ENCODE peak calls at places on chromosome 22, in ten cellular contexts. One of them, this sample, is unnamed. For H3K4me1, the result is how much of the 10 kb centered on the place peaks cover.

GRCh38 chr22:41910599-41911291 is 4.1 kb downstream of the SHISA8 start:
- DNase-seq in Peyer's patch: no peak
- DNase-seq in heart left ventricle: no peak
- DNase-seq in IMR-90: no peak
- DNase-seq in tibial nerve: no peak
- DNase-seq in stomach: peak
- DNase-seq in HCT116: no peak
- DNase-seq in adrenal gland: peak
- DNase-seq in A549: no peak
- DNase-seq in spleen: no peak
- DNase-seq in this sample: peak

GRCh38 chr22:32050678-32051515 is 7.8 kb downstream of the SLC5A1 start:
- DNase-seq in stomach: peak
- DNase-seq in adrenal gland: peak
- DNase-seq in HCT116: peak
- DNase-seq in tibial nerve: peak
- DNase-seq in Peyer's patch: peak
- DNase-seq in spleen: no peak
- DNase-seq in IMR-90: peak
- DNase-seq in heart left ventricle: peak
- DNase-seq in A549: peak
- DNase-seq in this sample: peak

GRCh38 chr22:40123387-40123786 is 54.3 kb upstream of the TNRC6B start:
- DNase-seq in HCT116: no peak
- DNase-seq in IMR-90: no peak
- DNase-seq in heart left ventricle: peak
- DNase-seq in A549: no peak
- DNase-seq in spleen: no peak
- DNase-seq in Peyer's patch: no peak
- DNase-seq in stomach: no peak
- DNase-seq in adrenal gland: no peak
- DNase-seq in tibial nerve: no peak
- DNase-seq in this sample: no peak

GRCh38 chr22:26642465-26643367 is 14.7 kb upstream of the MIAT start:
- DNase-seq in adrenal gland: peak
- DNase-seq in tibial nerve: no peak
- DNase-seq in stomach: peak
- DNase-seq in heart left ventricle: peak
- DNase-seq in A549: no peak
- DNase-seq in spleen: peak
- DNase-seq in IMR-90: no peak
- DNase-seq in HCT116: no peak
- DNase-seq in Peyer's patch: peak
- DNase-seq in this sample: no peak

GRCh38 chr22:21642584-21643448 is 714 bp downstream of the SDF2L1 start:
- DNase-seq in Peyer's patch: peak
- DNase-seq in A549: peak
- DNase-seq in heart left ventricle: peak
- DNase-seq in spleen: peak
- DNase-seq in stomach: peak
- DNase-seq in tibial nerve: no peak
- DNase-seq in HCT116: no peak
- DNase-seq in IMR-90: peak
- DNase-seq in adrenal gland: peak
- DNase-seq in this sample: peak

GRCh38 chr22:43828711-43829447 is 16.8 kb upstream of the EFCAB6 start:
- DNase-seq in IMR-90: peak
- DNase-seq in A549: no peak
- DNase-seq in Peyer's patch: peak
- DNase-seq in tibial nerve: peak
- DNase-seq in stomach: no peak
- DNase-seq in heart left ventricle: peak
- DNase-seq in HCT116: no peak
- DNase-seq in spleen: peak
- DNase-seq in adrenal gland: no peak
- DNase-seq in this sample: no peak

GRCh38 chr22:48931452-48931851 is 896.2 kb downstream of the BRD1 start:
- DNase-seq in stomach: no peak
- DNase-seq in IMR-90: no peak
- DNase-seq in Peyer's patch: no peak
- DNase-seq in HCT116: no peak
- DNase-seq in adrenal gland: no peak
- DNase-seq in heart left ventricle: no peak
- DNase-seq in A549: no peak
- DNase-seq in spleen: no peak
- DNase-seq in tibial nerve: no peak
- DNase-seq in this sample: no peak

GRCh38 chr22:49084203-49084602 is 743.5 kb downstream of the BRD1 start:
- DNase-seq in spleen: peak
- DNase-seq in tibial nerve: no peak
- DNase-seq in adrenal gland: no peak
- DNase-seq in HCT116: peak
- DNase-seq in Peyer's patch: no peak
- DNase-seq in stomach: no peak
- DNase-seq in A549: no peak
- DNase-seq in heart left ventricle: no peak
- DNase-seq in IMR-90: no peak
- DNase-seq in this sample: no peak

GRCh38 chr22:46289244-46289891 is 7.3 kb upstream of the GTSE1 start:
- DNase-seq in spleen: peak
- DNase-seq in heart left ventricle: no peak
- DNase-seq in Peyer's patch: no peak
- DNase-seq in A549: no peak
- DNase-seq in stomach: no peak
- DNase-seq in HCT116: no peak
- DNase-seq in tibial nerve: no peak
- DNase-seq in adrenal gland: no peak
- DNase-seq in IMR-90: no peak
- DNase-seq in this sample: no peak

GRCh38 chr22:50445071-50445879 is 29.6 kb downstream of the SBF1 start:
- DNase-seq in tibial nerve: no peak
- DNase-seq in stomach: peak
- DNase-seq in HCT116: no peak
- DNase-seq in adrenal gland: no peak
- DNase-seq in Peyer's patch: no peak
- DNase-seq in spleen: no peak
- DNase-seq in heart left ventricle: peak
- DNase-seq in A549: no peak
- DNase-seq in IMR-90: no peak
- DNase-seq in this sample: no peak

GRCh38 chr22:38230108-38230825 is 28.5 kb downstream of the MAFF start:
- DNase-seq in HCT116: no peak
- DNase-seq in tibial nerve: no peak
- DNase-seq in Peyer's patch: peak
- DNase-seq in adrenal gland: peak
- DNase-seq in heart left ventricle: peak
- DNase-seq in stomach: peak
- DNase-seq in IMR-90: no peak
- DNase-seq in A549: no peak
- DNase-seq in spleen: no peak
- DNase-seq in this sample: peak

GRCh38 chr22:34973016-34973415 is 92.9 kb upstream of the ISX start:
- DNase-seq in spleen: no peak
- DNase-seq in heart left ventricle: no peak
- DNase-seq in A549: no peak
- DNase-seq in tibial nerve: no peak
- DNase-seq in Peyer's patch: no peak
- DNase-seq in HCT116: no peak
- DNase-seq in adrenal gland: no peak
- DNase-seq in IMR-90: no peak
- DNase-seq in stomach: no peak
- DNase-seq in this sample: no peak

GRCh38 chr22:34971456-34971855 is 94.5 kb upstream of the ISX start:
- DNase-seq in HCT116: no peak
- DNase-seq in tibial nerve: no peak
- DNase-seq in A549: no peak
- DNase-seq in adrenal gland: no peak
- DNase-seq in heart left ventricle: no peak
- DNase-seq in IMR-90: no peak
- DNase-seq in spleen: no peak
- DNase-seq in Peyer's patch: no peak
- DNase-seq in stomach: no peak
- DNase-seq in this sample: no peak

GRCh38 chr22:34975721-34976120 is 90.2 kb upstream of the ISX start:
- DNase-seq in stomach: no peak
- DNase-seq in spleen: no peak
- DNase-seq in heart left ventricle: no peak
- DNase-seq in adrenal gland: no peak
- DNase-seq in IMR-90: no peak
- DNase-seq in Peyer's patch: no peak
- DNase-seq in tibial nerve: no peak
- DNase-seq in HCT116: no peak
- DNase-seq in A549: no peak
- DNase-seq in this sample: no peak

GRCh38 chr22:34972498-34972897 is 93.5 kb upstream of the ISX start:
- DNase-seq in stomach: no peak
- DNase-seq in adrenal gland: no peak
- DNase-seq in heart left ventricle: no peak
- DNase-seq in IMR-90: no peak
- DNase-seq in Peyer's patch: no peak
- DNase-seq in A549: no peak
- DNase-seq in tibial nerve: no peak
- DNase-seq in spleen: no peak
- DNase-seq in HCT116: no peak
- DNase-seq in this sample: no peak

DNA sequence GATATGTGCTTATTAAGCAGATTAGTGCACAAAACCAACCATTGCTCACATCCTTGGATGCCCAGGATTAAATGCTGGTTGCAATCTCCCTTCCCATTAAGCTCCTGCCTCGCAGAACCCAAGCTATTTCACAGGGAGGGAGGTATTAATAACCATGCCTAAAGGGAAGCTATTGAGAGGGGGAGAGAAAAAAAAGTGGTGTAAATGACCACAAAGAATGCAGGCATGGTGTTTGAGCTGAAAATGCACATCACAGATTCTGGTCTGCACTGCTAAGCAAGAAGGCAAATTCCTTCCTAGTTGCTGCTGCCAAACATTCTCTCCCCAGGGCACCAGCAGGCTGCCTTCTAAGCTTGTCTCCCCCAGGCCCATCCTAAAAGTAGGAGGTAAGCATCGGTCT is 92.0 kb upstream of the ISX start:
- DNase-seq in stomach: no peak
- DNase-seq in tibial nerve: no peak
- DNase-seq in spleen: no peak
- DNase-seq in Peyer's patch: no peak
- DNase-seq in A549: no peak
- DNase-seq in IMR-90: no peak
- DNase-seq in HCT116: no peak
- DNase-seq in heart left ventricle: no peak
- DNase-seq in adrenal gland: no peak
- DNase-seq in this sample: no peak
- TF ChIP-seq POLR2A in stomach: no peak
- TF ChIP-seq POLR2A in tibial nerve: no peak
- TF ChIP-seq POLR2A in spleen: no peak
- TF ChIP-seq POLR2A in Peyer's patch: no peak
- TF ChIP-seq POLR2A in A549: no peak
- TF ChIP-seq POLR2A in IMR-90: no peak
- TF ChIP-seq POLR2A in HCT116: no peak
- TF ChIP-seq POLR2A in heart left ventricle: no peak
- TF ChIP-seq POLR2A in adrenal gland: no peak
- TF ChIP-seq POLR2A in this sample: no peak

GRCh38 chr22:33894036-33894435 is 26.2 kb downstream of the LARGE1 start:
- DNase-seq in stomach: no peak
- DNase-seq in tibial nerve: no peak
- DNase-seq in heart left ventricle: no peak
- DNase-seq in IMR-90: no peak
- DNase-seq in adrenal gland: no peak
- DNase-seq in spleen: no peak
- DNase-seq in Peyer's patch: no peak
- DNase-seq in HCT116: no peak
- DNase-seq in A549: no peak
- DNase-seq in this sample: no peak

GRCh38 chr22:33896154-33896800 is 24.0 kb downstream of the LARGE1 start:
- DNase-seq in adrenal gland: no peak
- DNase-seq in spleen: no peak
- DNase-seq in stomach: no peak
- DNase-seq in A549: no peak
- DNase-seq in Peyer's patch: peak
- DNase-seq in HCT116: no peak
- DNase-seq in heart left ventricle: no peak
- DNase-seq in IMR-90: no peak
- DNase-seq in tibial nerve: no peak
- DNase-seq in this sample: no peak

GRCh38 chr22:33895444-33895843 is 24.8 kb downstream of the LARGE1 start:
- DNase-seq in stomach: no peak
- DNase-seq in A549: no peak
- DNase-seq in HCT116: no peak
- DNase-seq in adrenal gland: no peak
- DNase-seq in Peyer's patch: no peak
- DNase-seq in IMR-90: no peak
- DNase-seq in tibial nerve: no peak
- DNase-seq in spleen: no peak
- DNase-seq in heart left ventricle: no peak
- DNase-seq in this sample: no peak

GRCh38 chr22:33893486-33893885 is 26.8 kb downstream of the LARGE1 start:
- DNase-seq in spleen: no peak
- DNase-seq in stomach: no peak
- DNase-seq in Peyer's patch: no peak
- DNase-seq in tibial nerve: no peak
- DNase-seq in adrenal gland: no peak
- DNase-seq in heart left ventricle: no peak
- DNase-seq in HCT116: no peak
- DNase-seq in A549: no peak
- DNase-seq in IMR-90: no peak
- DNase-seq in this sample: no peak

GRCh38 chr22:33894515-33894914 is 25.8 kb downstream of the LARGE1 start:
- DNase-seq in stomach: no peak
- DNase-seq in spleen: no peak
- DNase-seq in IMR-90: no peak
- DNase-seq in HCT116: no peak
- DNase-seq in tibial nerve: no peak
- DNase-seq in Peyer's patch: peak
- DNase-seq in heart left ventricle: no peak
- DNase-seq in adrenal gland: peak
- DNase-seq in A549: no peak
- DNase-seq in this sample: peak
- H3K4me1 ChIP-seq in stomach: under half
- H3K4me1 ChIP-seq in spleen: under half
- H3K4me1 ChIP-seq in IMR-90: under half
- H3K4me1 ChIP-seq in HCT116: under half
- H3K4me1 ChIP-seq in tibial nerve: under half
- H3K4me1 ChIP-seq in Peyer's patch: under half
- H3K4me1 ChIP-seq in heart left ventricle: half or more
- H3K4me1 ChIP-seq in adrenal gland: under half
- H3K4me1 ChIP-seq in A549: under half
- H3K4me1 ChIP-seq in this sample: under half

GRCh38 chr22:20092477-20092854 is 12.4 kb downstream of the DGCR8 start:
- DNase-seq in adrenal gland: no peak
- DNase-seq in spleen: peak
- DNase-seq in tibial nerve: no peak
- DNase-seq in Peyer's patch: no peak
- DNase-seq in A549: no peak
- DNase-seq in heart left ventricle: peak
- DNase-seq in stomach: no peak
- DNase-seq in IMR-90: no peak
- DNase-seq in HCT116: no peak
- DNase-seq in this sample: no peak
- TF ChIP-seq POLR2A in adrenal gland: no peak
- TF ChIP-seq POLR2A in spleen: no peak
- TF ChIP-seq POLR2A in tibial nerve: no peak
- TF ChIP-seq POLR2A in Peyer's patch: no peak
- TF ChIP-seq POLR2A in A549: no peak
- TF ChIP-seq POLR2A in heart left ventricle: no peak
- TF ChIP-seq POLR2A in stomach: no peak
- TF ChIP-seq POLR2A in IMR-90: no peak
- TF ChIP-seq POLR2A in HCT116: no peak
- TF ChIP-seq POLR2A in this sample: no peak

GRCh38 chr22:17093081-17093480 is 8.3 kb downstream of the IL17RA start:
- DNase-seq in tibial nerve: no peak
- DNase-seq in stomach: no peak
- DNase-seq in heart left ventricle: no peak
- DNase-seq in Peyer's patch: peak
- DNase-seq in IMR-90: no peak
- DNase-seq in HCT116: no peak
- DNase-seq in spleen: no peak
- DNase-seq in A549: no peak
- DNase-seq in adrenal gland: no peak
- DNase-seq in this sample: no peak
- H3K4me1 ChIP-seq in tibial nerve: under half
- H3K4me1 ChIP-seq in stomach: half or more
- H3K4me1 ChIP-seq in heart left ventricle: under half
- H3K4me1 ChIP-seq in Peyer's patch: under half
- H3K4me1 ChIP-seq in IMR-90: under half
- H3K4me1 ChIP-seq in HCT116: under half
- H3K4me1 ChIP-seq in spleen: half or more
- H3K4me1 ChIP-seq in A549: under half
- H3K4me1 ChIP-seq in adrenal gland: under half
- H3K4me1 ChIP-seq in this sample: under half

This sample was measured in body of pancreas.